ENCODE peak calls at places on chromosome 17, in four cellular contexts. F is heart right ventricle, C is IMR-90, H is nucleus accumbens. D is an unnamed sample.
A peak's percentile ranks its signal among the peaks of the same experiment; 100 is the strongest.

GRCh38 chr17:39357488-39357887 is 43.9 kb downstream of the FBXL20 start:
- DNase-seq in H (no peak), F (no peak), C (peak; percentile 20), D (peak; percentile 15)

GRCh38 chr17:79991924-79992656 is 43.6 kb downstream of the TBC1D16 start:
- DNase-seq in H (no peak), F (peak; percentile 58), C (peak; percentile 38), D (no peak)

GRCh38 chr17:29567362-29568330 is 809 bp upstream of the ABHD15 start:
- DNase-seq in C (peak; percentile 25), F (peak; percentile 71), H (no peak), D (peak; percentile 48)

GRCh38 chr17:63985387-63986140 is 12.6 kb upstream of the PRR29 start:
- DNase-seq in F (no peak), C (no peak), H (no peak), D (no peak)

GRCh38 chr17:79203016-79203415 is 128.4 kb downstream of the ENGASE start:
- DNase-seq in C (no peak), H (no peak), F (no peak), D (no peak)

GRCh38 chr17:10094806-10095205 is 103.6 kb downstream of the GAS7 start:
- DNase-seq in F (no peak), C (no peak), H (no peak), D (no peak)

GRCh38 chr17:72719582-72720493 is 372.6 kb downstream of the SLC39A11 start:
- DNase-seq in F (no peak), C (peak; percentile 67), H (no peak), D (peak; percentile 93)

GRCh38 chr17:81906476-81907218 is 4.6 kb downstream of the PCYT2 start:
- DNase-seq in H (no peak), F (peak; percentile 14), C (no peak), D (no peak)

GRCh38 chr17:41486809-41487530 is 2.7 kb downstream of the KRT36 start:
- DNase-seq in C (no peak), H (no peak), F (no peak), D (no peak)

GRCh38 chr17:78022425-78022824 is 63.9 kb downstream of the TNRC6C start:
- DNase-seq in H (no peak), C (peak; percentile 22), F (no peak), D (no peak)

GRCh38 chr17:77861133-77861695 is 97.3 kb upstream of the TNRC6C start:
- DNase-seq in H (no peak), C (no peak), F (no peak), D (no peak)

GRCh38 chr17:4498461-4499397 is at the start of gene SPNS2:
- DNase-seq in F (peak; percentile 77), H (peak; percentile 57), C (peak; percentile 29), D (peak; percentile 39)

GRCh38 chr17:53722407-53722806 is 100.3 kb upstream of the KIF2B start:
- DNase-seq in H (no peak), C (peak; percentile 98), F (no peak), D (peak; percentile 100)

GRCh38 chr17:6919158-6919557 is 76.7 kb upstream of the ALOX12 start:
- DNase-seq in C (no peak), H (no peak), F (no peak), D (no peak)

GRCh38 chr17:39094607-39095308 is 56.7 kb downstream of the PLXDC1 start:
- DNase-seq in F (no peak), H (no peak), C (no peak), D (no peak)

GRCh38 chr17:13337864-13338371 is 263.8 kb downstream of the HS3ST3A1 start:
- DNase-seq in F (no peak), H (no peak), C (peak; percentile 78), D (peak; percentile 74)

GRCh38 chr17:10618202-10618635 is 38.9 kb downstream of the MYH3 start:
- DNase-seq in C (peak; percentile 57), H (peak; percentile 19), F (peak; percentile 53), D (peak; percentile 46)

GRCh38 chr17:50877838-50878237 is 11.7 kb upstream of the TOB1 start:
- DNase-seq in F (no peak), C (no peak), H (no peak), D (no peak)

GRCh38 chr17:65634533-65634932 is 73.1 kb upstream of the AXIN2 start:
- DNase-seq in C (no peak), H (no peak), F (no peak), D (no peak)

GRCh38 chr17:35825206-35825605 is 15.9 kb downstream of the TAF15 start:
- DNase-seq in F (no peak), H (no peak), C (no peak), D (no peak)

GRCh38 chr17:56021681-56022205 is 131.5 kb upstream of the ANKFN1 start:
- DNase-seq in F (no peak), H (no peak), C (no peak), D (no peak)

GRCh38 chr17:17126131-17127110 is 79.7 kb downstream of the PLD6 start:
- DNase-seq in F (no peak), C (no peak), H (no peak), D (no peak)

GRCh38 chr17:80832266-80832676 is 159.4 kb upstream of the CHMP6 start:
- DNase-seq in C (peak; percentile 88), H (peak; percentile 45), F (no peak), D (peak; percentile 70)

GRCh38 chr17:39213852-39214251 is 11.9 kb downstream of the STAC2 start:
- DNase-seq in H (no peak), F (no peak), C (peak; percentile 22), D (peak; percentile 57)

GRCh38 chr17:9874722-9875121 is 30.3 kb downstream of the RCVRN start:
- DNase-seq in C (no peak), H (no peak), F (no peak), D (no peak)

GRCh38 chr17:77439382-77440013 is 298.7 kb downstream of the SEC14L1 start:
- DNase-seq in F (no peak), H (no peak), C (no peak), D (no peak)

GRCh38 chr17:66952031-66952524 is 12.4 kb upstream of the CACNG4 start:
- DNase-seq in H (no peak), F (no peak), C (peak; percentile 97), D (peak; percentile 76)

GRCh38 chr17:5194346-5194745 is 2.7 kb upstream of the ZNF594 start:
- DNase-seq in F (no peak), C (no peak), H (no peak), D (no peak)

GRCh38 chr17:21345236-21345635 is 30.9 kb upstream of the KCNJ12 start:
- DNase-seq in F (no peak), C (no peak), H (no peak), D (no peak)

GRCh38 chr17:80927791-80928216 is 63.8 kb upstream of the CHMP6 start:
- DNase-seq in H (no peak), C (peak; percentile 11), F (no peak), D (peak; percentile 54)

GRCh38 chr17:6427284-6427781 is 7.6 kb downstream of the AIPL1 start:
- DNase-seq in H (no peak), C (peak; percentile 16), F (no peak), D (peak; percentile 22)

GRCh38 chr17:32015245-32016013 is 8.2 kb downstream of the LRRC37B start:
- DNase-seq in F (no peak), H (no peak), C (peak; percentile 33), D (peak; percentile 20)

GRCh38 chr17:30221346-30221745 is 14.2 kb downstream of the SLC6A4 start:
- DNase-seq in C (no peak), F (no peak), H (no peak), D (no peak)

GRCh38 chr17:21525464-21526130 is 149.4 kb downstream of the KCNJ12 start:
- DNase-seq in C (no peak), H (no peak), F (no peak), D (no peak)

GRCh38 chr17:5485270-5486205 is at the start of gene DERL2:
- DNase-seq in H (no peak), C (peak; percentile 44), F (no peak), D (no peak)

GRCh38 chr17:43768382-43768781 is 9.8 kb upstream of the SOST start:
- DNase-seq in C (no peak), H (no peak), F (peak; percentile 48), D (no peak)

GRCh38 chr17:78345791-78346494 is 13.9 kb downstream of the SOCS3 start:
- DNase-seq in F (no peak), H (no peak), C (no peak), D (no peak)

GRCh38 chr17:38585056-38585804 is 20.5 kb downstream of the SRCIN1 start:
- DNase-seq in F (no peak), C (no peak), H (no peak), D (no peak)

GRCh38 chr17:8963665-8964258 is 1.7 kb downstream of the PIK3R5 start:
- DNase-seq in F (no peak), H (no peak), C (no peak), D (no peak)

D was measured in fibroblast of lung.